ENCODE peak calls at places on chromosome 4, in nine cellular contexts. One of them, this sample, is unnamed.

GRCh38 chr4:76090241-76090691 is 15.8 kb downstream of the ART3 start:
- DNase-seq in NCI-H446: no peak
- DNase-seq in Jurkat, Clone E6-1: no peak
- DNase-seq in ureter: peak; percentile 65
- DNase-seq in stimulated activated CD4-positive, alpha-beta T cell treated with anti-CD3 and anti-CD28 coated beads, Interleukin-15, amount 100 ng/mL, for 1 hour: no peak
- DNase-seq in uterus: no peak
- DNase-seq in fibroblast of lung: peak; percentile 95
- DNase-seq in IMR-90: peak; percentile 94
- DNase-seq in ovary: no peak
- DNase-seq in this sample: peak; percentile 1

GRCh38 chr4:134862116-134862515 is 660.5 kb upstream of the PABPC4L start:
- DNase-seq in NCI-H446: no peak
- DNase-seq in ovary: no peak
- DNase-seq in stimulated activated CD4-positive, alpha-beta T cell treated with anti-CD3 and anti-CD28 coated beads, Interleukin-15, amount 100 ng/mL, for 1 hour: no peak
- DNase-seq in IMR-90: peak; percentile 1
- DNase-seq in ureter: no peak
- DNase-seq in uterus: no peak
- DNase-seq in fibroblast of lung: peak; percentile 62
- DNase-seq in Jurkat, Clone E6-1: no peak
- DNase-seq in this sample: no peak

GRCh38 chr4:147830987-147831386 is 99.1 kb downstream of the ARHGAP10 start:
- DNase-seq in IMR-90: peak; percentile 63
- DNase-seq in NCI-H446: no peak
- DNase-seq in stimulated activated CD4-positive, alpha-beta T cell treated with anti-CD3 and anti-CD28 coated beads, Interleukin-15, amount 100 ng/mL, for 1 hour: no peak
- DNase-seq in Jurkat, Clone E6-1: no peak
- DNase-seq in ureter: no peak
- DNase-seq in fibroblast of lung: peak; percentile 74
- DNase-seq in ovary: no peak
- DNase-seq in uterus: no peak
- DNase-seq in this sample: no peak

GRCh38 chr4:25818293-25819240 is 44.2 kb downstream of the SEL1L3 start:
- DNase-seq in ovary: no peak
- DNase-seq in fibroblast of lung: peak; percentile 52
- DNase-seq in uterus: no peak
- DNase-seq in IMR-90: peak; percentile 57
- DNase-seq in NCI-H446: peak; percentile 63
- DNase-seq in Jurkat, Clone E6-1: no peak
- DNase-seq in stimulated activated CD4-positive, alpha-beta T cell treated with anti-CD3 and anti-CD28 coated beads, Interleukin-15, amount 100 ng/mL, for 1 hour: no peak
- DNase-seq in ureter: no peak
- DNase-seq in this sample: no peak

GRCh38 chr4:26151615-26152014 is 169.2 kb upstream of the RBPJ start:
- DNase-seq in IMR-90: peak; percentile 47
- DNase-seq in fibroblast of lung: peak; percentile 75
- DNase-seq in ureter: no peak
- DNase-seq in stimulated activated CD4-positive, alpha-beta T cell treated with anti-CD3 and anti-CD28 coated beads, Interleukin-15, amount 100 ng/mL, for 1 hour: no peak
- DNase-seq in ovary: no peak
- DNase-seq in Jurkat, Clone E6-1: no peak
- DNase-seq in uterus: peak; percentile 73
- DNase-seq in NCI-H446: peak; percentile 41
- DNase-seq in this sample: no peak

GRCh38 chr4:57090099-57090498 is 20.1 kb downstream of the IGFBP7 start:
- DNase-seq in NCI-H446: no peak
- DNase-seq in ovary: no peak
- DNase-seq in stimulated activated CD4-positive, alpha-beta T cell treated with anti-CD3 and anti-CD28 coated beads, Interleukin-15, amount 100 ng/mL, for 1 hour: no peak
- DNase-seq in Jurkat, Clone E6-1: no peak
- DNase-seq in uterus: no peak
- DNase-seq in ureter: no peak
- DNase-seq in IMR-90: no peak
- DNase-seq in fibroblast of lung: no peak
- DNase-seq in this sample: no peak

GRCh38 chr4:86451560-86452322 is 91.9 kb upstream of the MAPK10 start:
- DNase-seq in NCI-H446: no peak
- DNase-seq in fibroblast of lung: peak; percentile 27
- DNase-seq in stimulated activated CD4-positive, alpha-beta T cell treated with anti-CD3 and anti-CD28 coated beads, Interleukin-15, amount 100 ng/mL, for 1 hour: no peak
- DNase-seq in ureter: no peak
- DNase-seq in Jurkat, Clone E6-1: no peak
- DNase-seq in uterus: no peak
- DNase-seq in ovary: no peak
- DNase-seq in IMR-90: peak; percentile 30
- DNase-seq in this sample: no peak

GRCh38 chr4:48017108-48017527 is 546 bp downstream of the NIPAL1 start:
- DNase-seq in fibroblast of lung: peak; percentile 82
- DNase-seq in Jurkat, Clone E6-1: no peak
- DNase-seq in ovary: peak; percentile 43
- DNase-seq in uterus: peak; percentile 30
- DNase-seq in IMR-90: peak; percentile 66
- DNase-seq in ureter: peak; percentile 72
- DNase-seq in stimulated activated CD4-positive, alpha-beta T cell treated with anti-CD3 and anti-CD28 coated beads, Interleukin-15, amount 100 ng/mL, for 1 hour: peak; percentile 33
- DNase-seq in NCI-H446: no peak
- DNase-seq in this sample: no peak

GRCh38 chr4:70667710-70668535 is 1.6 kb upstream of the JCHAIN start:
- DNase-seq in ureter: no peak
- DNase-seq in IMR-90: peak; percentile 45
- DNase-seq in Jurkat, Clone E6-1: no peak
- DNase-seq in NCI-H446: no peak
- DNase-seq in fibroblast of lung: peak; percentile 62
- DNase-seq in ovary: no peak
- DNase-seq in stimulated activated CD4-positive, alpha-beta T cell treated with anti-CD3 and anti-CD28 coated beads, Interleukin-15, amount 100 ng/mL, for 1 hour: no peak
- DNase-seq in uterus: no peak
- DNase-seq in this sample: no peak

GRCh38 chr4:47315346-47315745 is 148.2 kb downstream of the COMMD8 start:
- DNase-seq in ureter: no peak
- DNase-seq in stimulated activated CD4-positive, alpha-beta T cell treated with anti-CD3 and anti-CD28 coated beads, Interleukin-15, amount 100 ng/mL, for 1 hour: no peak
- DNase-seq in uterus: no peak
- DNase-seq in NCI-H446: no peak
- DNase-seq in ovary: no peak
- DNase-seq in IMR-90: peak; percentile 80
- DNase-seq in fibroblast of lung: peak; percentile 68
- DNase-seq in Jurkat, Clone E6-1: no peak
- DNase-seq in this sample: no peak

GRCh38 chr4:98394134-98394533 is 132.9 kb downstream of the RAP1GDS1 start:
- DNase-seq in uterus: no peak
- DNase-seq in fibroblast of lung: peak; percentile 82
- DNase-seq in Jurkat, Clone E6-1: no peak
- DNase-seq in stimulated activated CD4-positive, alpha-beta T cell treated with anti-CD3 and anti-CD28 coated beads, Interleukin-15, amount 100 ng/mL, for 1 hour: no peak
- DNase-seq in IMR-90: peak; percentile 53
- DNase-seq in ovary: no peak
- DNase-seq in ureter: no peak
- DNase-seq in NCI-H446: no peak
- DNase-seq in this sample: no peak

GRCh38 chr4:95469617-95470016 is 79.2 kb downstream of the UNC5C start:
- DNase-seq in ureter: no peak
- DNase-seq in uterus: no peak
- DNase-seq in stimulated activated CD4-positive, alpha-beta T cell treated with anti-CD3 and anti-CD28 coated beads, Interleukin-15, amount 100 ng/mL, for 1 hour: no peak
- DNase-seq in Jurkat, Clone E6-1: no peak
- DNase-seq in ovary: no peak
- DNase-seq in NCI-H446: no peak
- DNase-seq in fibroblast of lung: no peak
- DNase-seq in IMR-90: no peak
- DNase-seq in this sample: no peak

GRCh38 chr4:38935391-38936073 is 67.9 kb downstream of the FAM114A1 start:
- DNase-seq in ovary: no peak
- DNase-seq in IMR-90: peak; percentile 29
- DNase-seq in stimulated activated CD4-positive, alpha-beta T cell treated with anti-CD3 and anti-CD28 coated beads, Interleukin-15, amount 100 ng/mL, for 1 hour: no peak
- DNase-seq in Jurkat, Clone E6-1: no peak
- DNase-seq in ureter: no peak
- DNase-seq in fibroblast of lung: no peak
- DNase-seq in uterus: no peak
- DNase-seq in NCI-H446: no peak
- DNase-seq in this sample: no peak

GRCh38 chr4:153140294-153140693 is 63.9 kb upstream of the TRIM2 start:
- DNase-seq in Jurkat, Clone E6-1: no peak
- DNase-seq in stimulated activated CD4-positive, alpha-beta T cell treated with anti-CD3 and anti-CD28 coated beads, Interleukin-15, amount 100 ng/mL, for 1 hour: no peak
- DNase-seq in uterus: no peak
- DNase-seq in NCI-H446: no peak
- DNase-seq in ureter: no peak
- DNase-seq in IMR-90: no peak
- DNase-seq in fibroblast of lung: peak; percentile 70
- DNase-seq in ovary: no peak
- DNase-seq in this sample: no peak

GRCh38 chr4:181939199-181939945 is 303.8 kb upstream of the TENM3 start:
- DNase-seq in ureter: no peak
- DNase-seq in Jurkat, Clone E6-1: no peak
- DNase-seq in NCI-H446: no peak
- DNase-seq in IMR-90: peak; percentile 51
- DNase-seq in fibroblast of lung: peak; percentile 67
- DNase-seq in uterus: no peak
- DNase-seq in stimulated activated CD4-positive, alpha-beta T cell treated with anti-CD3 and anti-CD28 coated beads, Interleukin-15, amount 100 ng/mL, for 1 hour: no peak
- DNase-seq in ovary: no peak
- DNase-seq in this sample: no peak

GRCh38 chr4:69051576-69051943 is 44.7 kb upstream of the UGT2B7 start:
- DNase-seq in stimulated activated CD4-positive, alpha-beta T cell treated with anti-CD3 and anti-CD28 coated beads, Interleukin-15, amount 100 ng/mL, for 1 hour: no peak
- DNase-seq in ureter: no peak
- DNase-seq in fibroblast of lung: no peak
- DNase-seq in NCI-H446: no peak
- DNase-seq in ovary: no peak
- DNase-seq in Jurkat, Clone E6-1: no peak
- DNase-seq in IMR-90: no peak
- DNase-seq in uterus: no peak
- DNase-seq in this sample: no peak

GRCh38 chr4:46399440-46399839 is 9.5 kb upstream of the GABRA2 start:
- DNase-seq in ovary: no peak
- DNase-seq in stimulated activated CD4-positive, alpha-beta T cell treated with anti-CD3 and anti-CD28 coated beads, Interleukin-15, amount 100 ng/mL, for 1 hour: no peak
- DNase-seq in NCI-H446: no peak
- DNase-seq in IMR-90: no peak
- DNase-seq in uterus: no peak
- DNase-seq in Jurkat, Clone E6-1: no peak
- DNase-seq in ureter: no peak
- DNase-seq in fibroblast of lung: no peak
- DNase-seq in this sample: no peak

GRCh38 chr4:41369680-41370079 is 113.0 kb downstream of the UCHL1 start:
- DNase-seq in NCI-H446: peak; percentile 64
- DNase-seq in fibroblast of lung: peak; percentile 41
- DNase-seq in stimulated activated CD4-positive, alpha-beta T cell treated with anti-CD3 and anti-CD28 coated beads, Interleukin-15, amount 100 ng/mL, for 1 hour: no peak
- DNase-seq in uterus: no peak
- DNase-seq in Jurkat, Clone E6-1: peak; percentile 2
- DNase-seq in IMR-90: no peak
- DNase-seq in ureter: peak; percentile 49
- DNase-seq in ovary: no peak
- DNase-seq in this sample: peak; percentile 33